ENCODE peak calls at places on chromosome 7, in six cellular contexts. E is right atrium auricular region, R is tibial artery, U is cardiac muscle cell, P is IMR-90, O is breast epithelium. V is an unnamed sample. For H3K4me1, the result is how much of the 10 kb centered on the place peaks cover.

GRCh38 chr7:24982917-24983316 is 2.9 kb upstream of the OSBPL3 start:
- DNase-seq in E (no peak), U (no peak), P (no peak), O (no peak), R (no peak), V (no peak)

GRCh38 chr7:40623863-40624262 is 489.1 kb downstream of the SUGCT start:
- DNase-seq in R (no peak), U (no peak), O (no peak), E (no peak), P (no peak), V (no peak)

GRCh38 chr7:97006146-97006950 is 995 bp downstream of the DLX6 start:
- DNase-seq in U (peak), R (no peak), E (no peak), O (no peak), P (peak), V (no peak)

GRCh38 chr7:95859434-95859833 is 87.1 kb downstream of the DYNC1I1 start:
- DNase-seq in O (no peak), E (no peak), R (no peak), U (peak), P (peak), V (no peak)

GRCh38 chr7:93359520-93360198 is 127.5 kb downstream of the VPS50 start:
- DNase-seq in R (no peak), U (no peak), O (no peak), E (no peak), P (no peak), V (no peak)

GRCh38 chr7:42736931-42737330 is 174.9 kb downstream of the C7orf25 start:
- DNase-seq in U (no peak), O (no peak), R (no peak), E (no peak), P (no peak), V (no peak)

GRCh38 chr7:44729949-44730590 is 18.6 kb upstream of the ZMIZ2 start:
- DNase-seq in E (no peak), R (no peak), P (no peak), O (no peak), U (no peak), V (no peak)

GRCh38 chr7:45977256-45977655 is 56.2 kb upstream of the IGFBP3 start:
- DNase-seq in P (no peak), E (no peak), O (no peak), U (no peak), R (no peak), V (no peak)

GRCh38 chr7:149140784-149141183 is 6.5 kb upstream of the ZNF398 start:
- DNase-seq in R (no peak), E (no peak), P (peak), O (no peak), U (no peak), V (no peak)

GRCh38 chr7:112572669-112573301 is 92.0 kb downstream of the LSMEM1 start:
- DNase-seq in E (no peak), R (no peak), P (no peak), U (no peak), O (no peak), V (no peak)

GRCh38 chr7:154372106-154372505 is 319.9 kb downstream of the DPP6 start:
- DNase-seq in U (no peak), E (no peak), R (no peak), O (no peak), P (no peak), V (no peak)

GRCh38 chr7:66869660-66870450 is 51.2 kb upstream of the TMEM248 start:
- DNase-seq in P (no peak), E (no peak), U (no peak), R (no peak), O (no peak), V (no peak)

GRCh38 chr7:101952355-101953247 is 135.2 kb downstream of the CUX1 start:
- DNase-seq in E (no peak), P (peak), O (no peak), U (peak), R (no peak), V (no peak)

GRCh38 chr7:93055543-93056107 is 62.2 kb downstream of the SAMD9 start:
- DNase-seq in O (no peak), P (peak), R (no peak), U (peak), E (no peak), V (no peak)

DNA sequence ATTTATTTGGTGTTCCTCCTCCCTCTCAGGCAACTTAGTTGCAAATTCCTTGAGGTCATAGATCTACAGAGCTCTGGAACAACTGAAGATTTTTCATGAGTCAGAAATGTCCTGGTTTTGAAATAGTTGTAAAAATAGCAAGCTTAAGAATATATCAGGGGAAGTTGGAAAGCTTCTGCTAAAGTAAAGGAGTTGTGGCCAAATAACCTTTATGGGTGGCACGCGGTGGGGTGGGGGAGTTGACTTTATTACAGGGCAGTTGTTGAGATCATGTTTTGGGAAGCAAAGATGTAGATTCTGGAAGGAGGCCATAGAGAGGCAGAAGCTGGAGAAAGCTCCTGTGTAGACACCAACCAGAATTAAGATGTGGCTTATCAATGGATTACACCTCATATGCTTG is 326.0 kb upstream of the MTPN start:
- DNase-seq in P (no peak), E (no peak), U (peak), R (peak), O (no peak), V (no peak)
- H3K27ac ChIP-seq in P (no peak), E (no peak), U (no peak), R (no peak), O (no peak), V (no peak)

GRCh38 chr7:127821146-127821545 is 169.2 kb downstream of the SND1 start:
- DNase-seq in E (no peak), R (no peak), U (no peak), O (no peak), P (no peak), V (no peak)

GRCh38 chr7:127828843-127829502 is 177.0 kb downstream of the SND1 start:
- DNase-seq in E (no peak), U (no peak), P (no peak), O (no peak), R (no peak), V (no peak)

GRCh38 chr7:127819975-127820778 is 168.2 kb downstream of the SND1 start:
- DNase-seq in R (no peak), E (no peak), O (no peak), P (peak), U (peak), V (no peak)

GRCh38 chr7:127822822-127823508 is 171.0 kb downstream of the SND1 start:
- DNase-seq in E (no peak), R (no peak), P (no peak), O (no peak), U (no peak), V (no peak)

GRCh38 chr7:127824682-127825081 is 172.7 kb downstream of the SND1 start:
- DNase-seq in O (no peak), U (peak), R (no peak), E (no peak), P (no peak), V (no peak)
- H3K4me1 ChIP-seq in O (under half), U (under half), R (under half), E (under half), P (under half), V (under half)

GRCh38 chr7:52920977-52921376 is 114.5 kb upstream of the POM121L12 start:
- DNase-seq in E (no peak), P (no peak), U (no peak), R (no peak), O (no peak), V (no peak)

DNA sequence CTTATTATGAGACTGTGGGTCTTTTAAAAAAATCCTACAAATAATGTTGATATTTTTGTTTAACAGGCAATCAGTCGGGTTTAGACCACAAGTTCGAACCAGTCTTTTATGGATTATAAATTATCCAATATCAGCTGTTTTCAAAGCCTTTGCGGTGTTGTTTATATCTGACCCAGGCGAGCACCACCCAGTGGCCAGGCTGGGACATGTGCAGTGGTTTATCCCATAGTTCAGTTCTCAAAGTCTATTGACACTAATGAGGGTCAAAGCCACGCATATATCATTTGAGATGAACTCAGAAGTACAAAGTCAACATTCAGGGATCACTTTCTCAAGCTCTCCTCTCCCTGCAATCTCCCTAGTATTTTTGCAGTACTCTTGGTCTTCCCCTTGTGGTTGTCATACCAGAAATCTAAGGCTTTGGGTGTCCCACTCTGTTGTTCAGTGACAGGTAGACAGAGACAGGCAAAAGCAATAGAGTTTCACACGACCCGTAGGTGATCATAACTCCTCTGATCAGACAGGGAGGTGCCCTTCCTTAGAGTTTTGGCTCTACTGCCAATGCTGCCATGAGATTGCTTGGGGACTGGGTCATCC is 117.4 kb upstream of the POM121L12 start:
- DNase-seq in P (no peak), O (no peak), R (no peak), U (no peak), E (no peak), V (no peak)
- TF ChIP-seq CTCF in P (no peak), O (no peak), R (no peak), U (no peak), E (no peak), V (no peak)

DNA sequence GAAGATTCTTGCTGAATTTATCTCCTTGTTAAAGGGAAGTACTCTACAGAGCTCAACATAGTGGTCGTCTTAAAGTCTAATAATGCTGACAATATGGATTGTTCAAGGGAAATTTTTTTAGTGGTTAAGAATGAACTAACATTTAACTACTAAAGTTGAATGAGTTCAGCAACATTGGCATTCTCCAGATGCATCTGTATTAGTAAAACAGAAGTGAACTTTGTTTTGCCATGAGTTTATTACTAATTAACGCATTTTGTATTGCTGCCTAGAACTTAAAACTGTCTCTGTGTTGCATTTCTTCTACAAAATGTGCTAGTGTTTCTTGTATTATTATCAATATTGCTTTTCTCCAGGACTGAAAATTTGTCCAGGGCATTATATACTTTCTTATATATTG is 67.5 kb downstream of the C1GALT1 start:
- DNase-seq in P (no peak), O (no peak), E (no peak), R (no peak), U (no peak), V (no peak)
- H3K27ac ChIP-seq in P (no peak), O (no peak), E (no peak), R (no peak), U (no peak), V (no peak)

DNA sequence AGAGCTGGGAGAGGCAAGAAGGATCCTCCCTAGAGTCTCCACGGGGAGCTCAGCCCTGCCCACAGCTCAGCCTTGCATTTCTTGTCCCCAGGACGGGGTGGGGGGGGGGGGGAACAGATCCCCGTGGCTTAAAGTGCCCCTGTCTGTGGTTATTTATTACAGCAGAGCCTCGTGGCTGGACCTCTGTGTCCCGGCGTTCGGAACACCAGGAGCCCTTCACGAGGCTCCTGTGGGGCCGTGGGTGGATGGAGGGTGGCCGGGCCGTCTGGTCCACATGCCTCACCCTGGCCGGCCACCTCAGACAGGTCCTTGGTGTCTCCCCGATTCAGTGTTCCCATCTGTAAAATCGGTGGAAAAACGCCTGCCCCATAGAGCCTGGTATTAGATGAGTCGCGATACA is 37.9 kb downstream of the FAM20C start:
- DNase-seq in E (no peak), U (no peak), O (no peak), R (no peak), P (no peak), V (no peak)
- H3K4me1 ChIP-seq in E (under half), U (under half), O (under half), R (under half), P (half or more), V (half or more)

GRCh38 chr7:150739045-150739432 is 1.8 kb downstream of the GIMAP5 start:
- DNase-seq in E (no peak), P (no peak), O (no peak), U (no peak), R (no peak), V (no peak)
- TF ChIP-seq CTCF in E (peak), P (no peak), O (no peak), U (no peak), R (no peak), V (no peak)

GRCh38 chr7:1053002-1053411 is 8.7 kb downstream of the GPR146 start:
- DNase-seq in E (no peak), U (no peak), P (no peak), R (peak), O (no peak), V (no peak)
- H3K27ac ChIP-seq in E (peak), U (no peak), P (no peak), R (peak), O (peak), V (peak)

GRCh38 chr7:1188720-1189294 is 28.8 kb upstream of the ZFAND2A start:
- DNase-seq in E (no peak), O (no peak), P (no peak), U (no peak), R (no peak), V (no peak)
- H3K4me1 ChIP-seq in E (under half), O (under half), P (under half), U (under half), R (under half), V (under half)

DNA sequence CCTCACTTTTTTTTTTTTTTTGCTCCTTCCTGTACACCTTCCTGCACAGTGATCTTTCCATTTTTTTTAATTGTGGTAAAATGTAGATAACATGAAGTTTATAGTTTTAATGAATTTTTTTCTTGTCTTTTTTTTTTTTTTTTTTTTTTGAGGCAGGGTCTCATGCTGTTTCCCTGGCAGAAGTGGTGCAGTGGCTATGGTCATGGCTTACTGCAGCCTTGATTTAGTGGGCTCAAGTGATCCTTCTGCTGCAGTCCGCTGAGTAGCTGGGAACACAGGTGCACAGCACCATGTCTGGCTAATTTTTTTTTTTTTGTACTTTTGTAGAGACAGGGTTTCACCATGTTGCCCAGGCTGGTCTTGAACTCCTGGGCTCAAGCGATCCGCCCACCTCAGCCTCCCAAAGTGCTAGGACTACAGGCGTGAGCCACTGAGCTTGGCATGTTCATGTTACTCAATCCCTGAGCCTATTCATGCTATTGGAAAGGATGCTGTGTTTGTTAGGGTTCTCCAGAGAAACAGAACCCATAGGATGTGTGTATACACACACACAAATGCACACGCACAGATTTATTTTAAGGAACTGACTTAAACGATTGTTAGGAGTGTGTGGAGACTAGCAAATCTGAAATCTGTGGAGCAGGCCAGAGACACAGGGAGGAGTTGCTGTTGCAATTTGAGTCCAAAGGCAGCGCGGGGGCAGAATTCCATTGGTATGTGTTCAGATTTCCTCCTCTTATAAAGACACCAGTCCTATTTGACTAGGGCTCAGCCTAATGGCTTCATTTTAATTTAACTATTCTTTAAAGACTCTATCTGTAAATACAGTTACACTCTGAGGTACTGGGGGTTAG is 29.1 kb downstream of the GALNT11 start:
- DNase-seq in U (peak), R (peak), E (peak), P (peak), O (no peak), V (peak)
- TF ChIP-seq CTCF in U (peak), R (no peak), E (no peak), P (no peak), O (no peak), V (no peak)